ENCODE peak calls at places on chromosomes 1 and 21, in five cellular contexts. One of them, this sample, is unnamed.

GRCh38 chr1:167105150-167105840 is 11.4 kb downstream of the STYXL2 start:
- DNase-seq in lung: no peak
- DNase-seq in CD8-positive, alpha-beta T cell: no peak
- DNase-seq in dorsolateral prefrontal cortex: no peak
- DNase-seq in AG04450: no peak
- DNase-seq in this sample: no peak

GRCh38 chr1:115077286-115077983 is 11.9 kb downstream of the TSPAN2 start:
- DNase-seq in CD8-positive, alpha-beta T cell: no peak
- DNase-seq in dorsolateral prefrontal cortex: no peak
- DNase-seq in AG04450: no peak
- DNase-seq in lung: no peak
- DNase-seq in this sample: no peak

GRCh38 chr1:178060789-178061556 is 32.9 kb upstream of the RASAL2 start:
- DNase-seq in lung: no peak
- DNase-seq in AG04450: no peak
- DNase-seq in dorsolateral prefrontal cortex: no peak
- DNase-seq in CD8-positive, alpha-beta T cell: no peak
- DNase-seq in this sample: no peak

GRCh38 chr1:200558866-200559459 is 61.6 kb downstream of the KIF14 start:
- DNase-seq in AG04450: peak
- DNase-seq in dorsolateral prefrontal cortex: no peak
- DNase-seq in lung: no peak
- DNase-seq in CD8-positive, alpha-beta T cell: no peak
- DNase-seq in this sample: peak

GRCh38 chr1:214588963-214589597 is 13.9 kb upstream of the CENPF start:
- DNase-seq in dorsolateral prefrontal cortex: no peak
- DNase-seq in CD8-positive, alpha-beta T cell: no peak
- DNase-seq in lung: no peak
- DNase-seq in AG04450: no peak
- DNase-seq in this sample: no peak

GRCh38 chr1:201709564-201710295 is 119.2 kb upstream of the IPO9 start:
- DNase-seq in AG04450: no peak
- DNase-seq in CD8-positive, alpha-beta T cell: peak
- DNase-seq in dorsolateral prefrontal cortex: peak
- DNase-seq in lung: peak
- DNase-seq in this sample: no peak

GRCh38 chr1:190172636-190173410 is 304.8 kb downstream of the BRINP3 start:
- DNase-seq in lung: no peak
- DNase-seq in CD8-positive, alpha-beta T cell: no peak
- DNase-seq in dorsolateral prefrontal cortex: no peak
- DNase-seq in AG04450: no peak
- DNase-seq in this sample: no peak

GRCh38 chr1:206002833-206003532 is at the start of gene RAB7B:
- DNase-seq in dorsolateral prefrontal cortex: no peak
- DNase-seq in CD8-positive, alpha-beta T cell: peak
- DNase-seq in AG04450: peak
- DNase-seq in lung: peak
- DNase-seq in this sample: no peak

GRCh38 chr1:161193561-161194235 is 5.2 kb downstream of the ADAMTS4 start:
- DNase-seq in CD8-positive, alpha-beta T cell: no peak
- DNase-seq in dorsolateral prefrontal cortex: peak
- DNase-seq in AG04450: no peak
- DNase-seq in lung: no peak
- DNase-seq in this sample: no peak

GRCh38 chr1:234980657-234981396 is 147.8 kb downstream of the TOMM20 start:
- DNase-seq in lung: peak
- DNase-seq in AG04450: no peak
- DNase-seq in dorsolateral prefrontal cortex: peak
- DNase-seq in CD8-positive, alpha-beta T cell: no peak
- DNase-seq in this sample: peak

GRCh38 chr1:186165303-186165702 is 209.8 kb downstream of the TPR start:
- DNase-seq in dorsolateral prefrontal cortex: no peak
- DNase-seq in lung: no peak
- DNase-seq in AG04450: no peak
- DNase-seq in CD8-positive, alpha-beta T cell: no peak
- DNase-seq in this sample: no peak

GRCh38 chr1:22053018-22053860 is 730 bp downstream of the CDC42 start:
- DNase-seq in AG04450: peak
- DNase-seq in CD8-positive, alpha-beta T cell: peak
- DNase-seq in lung: peak
- DNase-seq in dorsolateral prefrontal cortex: peak
- DNase-seq in this sample: no peak

GRCh38 chr1:5501206-5501980 is 490.8 kb downstream of the NPHP4 start:
- DNase-seq in lung: no peak
- DNase-seq in AG04450: no peak
- DNase-seq in dorsolateral prefrontal cortex: no peak
- DNase-seq in CD8-positive, alpha-beta T cell: no peak
- DNase-seq in this sample: no peak

GRCh38 chr1:12451560-12451900 is 166.5 kb downstream of the DHRS3 start:
- DNase-seq in AG04450: no peak
- DNase-seq in dorsolateral prefrontal cortex: no peak
- DNase-seq in CD8-positive, alpha-beta T cell: no peak
- DNase-seq in lung: no peak
- DNase-seq in this sample: no peak

GRCh38 chr1:181105134-181106021 is 16.9 kb downstream of the IER5 start:
- DNase-seq in dorsolateral prefrontal cortex: peak
- DNase-seq in lung: peak
- DNase-seq in AG04450: peak
- DNase-seq in CD8-positive, alpha-beta T cell: peak
- DNase-seq in this sample: no peak

GRCh38 chr1:25487628-25488027 is 55.8 kb upstream of the LDLRAP1 start:
- DNase-seq in dorsolateral prefrontal cortex: no peak
- DNase-seq in CD8-positive, alpha-beta T cell: peak
- DNase-seq in lung: no peak
- DNase-seq in AG04450: no peak
- DNase-seq in this sample: no peak

GRCh38 chr1:174963547-174964125 is 36.1 kb upstream of the CACYBP start:
- DNase-seq in CD8-positive, alpha-beta T cell: no peak
- DNase-seq in lung: no peak
- DNase-seq in dorsolateral prefrontal cortex: no peak
- DNase-seq in AG04450: no peak
- DNase-seq in this sample: no peak

GRCh38 chr1:7008975-7009740 is 223.9 kb downstream of the CAMTA1 start:
- DNase-seq in dorsolateral prefrontal cortex: no peak
- DNase-seq in AG04450: no peak
- DNase-seq in CD8-positive, alpha-beta T cell: no peak
- DNase-seq in lung: no peak
- DNase-seq in this sample: no peak

GRCh38 chr1:220914283-220915116 is 35.3 kb downstream of the HLX start:
- DNase-seq in CD8-positive, alpha-beta T cell: no peak
- DNase-seq in lung: no peak
- DNase-seq in AG04450: no peak
- DNase-seq in dorsolateral prefrontal cortex: no peak
- DNase-seq in this sample: no peak

GRCh38 chr1:225461533-225462428 is 33.9 kb upstream of the LBR start:
- DNase-seq in dorsolateral prefrontal cortex: no peak
- DNase-seq in lung: no peak
- DNase-seq in AG04450: no peak
- DNase-seq in CD8-positive, alpha-beta T cell: no peak
- DNase-seq in this sample: no peak

GRCh38 chr1:227903614-227904501 is 43.9 kb downstream of the WNT9A start:
- DNase-seq in dorsolateral prefrontal cortex: peak
- DNase-seq in CD8-positive, alpha-beta T cell: no peak
- DNase-seq in AG04450: no peak
- DNase-seq in lung: no peak
- DNase-seq in this sample: no peak

GRCh38 chr1:100921110-100921706 is 25.3 kb downstream of the SLC30A7 start:
- DNase-seq in CD8-positive, alpha-beta T cell: no peak
- DNase-seq in AG04450: peak
- DNase-seq in lung: no peak
- DNase-seq in dorsolateral prefrontal cortex: no peak
- DNase-seq in this sample: peak

GRCh38 chr1:179742717-179743678 is at the start of gene FAM163A:
- DNase-seq in AG04450: no peak
- DNase-seq in lung: no peak
- DNase-seq in dorsolateral prefrontal cortex: no peak
- DNase-seq in CD8-positive, alpha-beta T cell: no peak
- DNase-seq in this sample: no peak

GRCh38 chr21:39651206-39651605 is 38.5 kb downstream of the B3GALT5 start:
- DNase-seq in dorsolateral prefrontal cortex: no peak
- DNase-seq in CD8-positive, alpha-beta T cell: peak
- DNase-seq in AG04450: no peak
- DNase-seq in lung: no peak
- DNase-seq in this sample: no peak

DNA sequence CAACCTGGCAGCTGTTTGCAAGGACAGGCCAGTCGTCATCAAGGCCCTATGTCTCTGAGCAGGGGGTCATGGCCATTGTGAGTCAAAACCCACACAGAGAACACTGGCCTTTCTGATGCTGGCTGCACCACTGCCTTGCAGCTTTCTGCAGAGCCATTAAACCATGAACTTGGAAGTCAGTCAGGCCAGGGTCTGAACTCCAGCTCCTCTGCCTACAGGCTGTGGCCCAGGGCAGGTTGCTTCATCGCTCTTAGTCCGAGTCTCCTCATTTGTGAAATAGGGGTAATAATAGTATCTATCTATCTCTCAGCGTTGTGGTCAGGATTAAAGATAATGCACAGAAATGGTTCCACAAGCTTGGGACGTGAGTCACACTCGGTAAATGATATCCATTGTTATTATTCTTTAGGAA is 35.8 kb upstream of the HIVEP3 start:
- DNase-seq in AG04450: peak
- DNase-seq in CD8-positive, alpha-beta T cell: no peak
- DNase-seq in dorsolateral prefrontal cortex: no peak
- DNase-seq in lung: no peak
- DNase-seq in this sample: peak
- H3K4me3 ChIP-seq in AG04450: no peak
- H3K4me3 ChIP-seq in CD8-positive, alpha-beta T cell: no peak
- H3K4me3 ChIP-seq in dorsolateral prefrontal cortex: no peak
- H3K4me3 ChIP-seq in lung: no peak
- H3K4me3 ChIP-seq in this sample: no peak

GRCh38 chr1:207987164-207987563 is 76.2 kb upstream of the CD34 start:
- DNase-seq in AG04450: no peak
- DNase-seq in CD8-positive, alpha-beta T cell: no peak
- DNase-seq in dorsolateral prefrontal cortex: no peak
- DNase-seq in lung: no peak
- DNase-seq in this sample: no peak
- TF ChIP-seq CTCF in AG04450: no peak
- TF ChIP-seq CTCF in CD8-positive, alpha-beta T cell: no peak
- TF ChIP-seq CTCF in dorsolateral prefrontal cortex: no peak
- TF ChIP-seq CTCF in lung: no peak
- TF ChIP-seq CTCF in this sample: no peak

GRCh38 chr1:27672750-27673112 is 739 bp upstream of the IFI6 start:
- DNase-seq in dorsolateral prefrontal cortex: no peak
- DNase-seq in CD8-positive, alpha-beta T cell: no peak
- DNase-seq in lung: no peak
- DNase-seq in AG04450: no peak
- DNase-seq in this sample: no peak

GRCh38 chr1:27668121-27668807 is 3.7 kb downstream of the IFI6 start:
- DNase-seq in dorsolateral prefrontal cortex: no peak
- DNase-seq in CD8-positive, alpha-beta T cell: no peak
- DNase-seq in lung: no peak
- DNase-seq in AG04450: no peak
- DNase-seq in this sample: no peak

GRCh38 chr1:27671964-27672749 is at the start of gene IFI6:
- DNase-seq in AG04450: peak
- DNase-seq in lung: peak
- DNase-seq in dorsolateral prefrontal cortex: peak
- DNase-seq in CD8-positive, alpha-beta T cell: peak
- DNase-seq in this sample: peak

GRCh38 chr1:27668808-27669723 is 2.9 kb downstream of the IFI6 start:
- DNase-seq in dorsolateral prefrontal cortex: peak
- DNase-seq in AG04450: no peak
- DNase-seq in CD8-positive, alpha-beta T cell: peak
- DNase-seq in lung: peak
- DNase-seq in this sample: no peak

DNA sequence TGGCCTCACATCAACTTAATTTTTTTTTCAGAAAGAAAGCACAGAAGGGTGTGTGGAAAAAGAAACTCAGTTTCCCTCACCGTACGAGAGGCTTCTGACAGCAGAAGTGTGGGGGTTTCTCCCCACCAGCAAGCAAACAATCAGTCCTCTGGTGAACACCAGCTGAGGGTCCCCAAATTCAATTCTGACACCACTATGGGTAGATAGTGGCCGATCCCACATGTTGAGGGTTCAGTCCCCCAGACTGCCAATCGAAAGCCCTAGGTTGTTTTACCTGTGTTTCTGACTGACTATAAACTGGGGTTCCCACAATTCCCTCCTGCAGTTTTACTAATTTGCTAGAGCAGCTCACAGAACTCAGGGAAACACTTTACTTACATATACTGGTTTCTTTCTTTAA is 2.1 kb downstream of the IFI6 start:
- DNase-seq in AG04450: no peak
- DNase-seq in lung: no peak
- DNase-seq in CD8-positive, alpha-beta T cell: no peak
- DNase-seq in dorsolateral prefrontal cortex: no peak
- DNase-seq in this sample: no peak
- H3K4me3 ChIP-seq in AG04450: no peak
- H3K4me3 ChIP-seq in lung: no peak
- H3K4me3 ChIP-seq in CD8-positive, alpha-beta T cell: peak
- H3K4me3 ChIP-seq in dorsolateral prefrontal cortex: peak
- H3K4me3 ChIP-seq in this sample: peak

GRCh38 chr1:160064164-160064563 is 5.8 kb downstream of the KCNJ10 start:
- DNase-seq in dorsolateral prefrontal cortex: no peak
- DNase-seq in lung: no peak
- DNase-seq in AG04450: no peak
- DNase-seq in CD8-positive, alpha-beta T cell: no peak
- DNase-seq in this sample: no peak

GRCh38 chr1:160058087-160058486 is 11.9 kb downstream of the KCNJ10 start:
- DNase-seq in dorsolateral prefrontal cortex: no peak
- DNase-seq in CD8-positive, alpha-beta T cell: no peak
- DNase-seq in AG04450: no peak
- DNase-seq in lung: no peak
- DNase-seq in this sample: no peak

GRCh38 chr1:160062134-160062533 is 7.8 kb downstream of the KCNJ10 start:
- DNase-seq in dorsolateral prefrontal cortex: peak
- DNase-seq in AG04450: no peak
- DNase-seq in lung: no peak
- DNase-seq in CD8-positive, alpha-beta T cell: no peak
- DNase-seq in this sample: no peak

GRCh38 chr1:160064746-160065145 is 5.2 kb downstream of the KCNJ10 start:
- DNase-seq in lung: no peak
- DNase-seq in dorsolateral prefrontal cortex: no peak
- DNase-seq in CD8-positive, alpha-beta T cell: no peak
- DNase-seq in AG04450: no peak
- DNase-seq in this sample: no peak

DNA sequence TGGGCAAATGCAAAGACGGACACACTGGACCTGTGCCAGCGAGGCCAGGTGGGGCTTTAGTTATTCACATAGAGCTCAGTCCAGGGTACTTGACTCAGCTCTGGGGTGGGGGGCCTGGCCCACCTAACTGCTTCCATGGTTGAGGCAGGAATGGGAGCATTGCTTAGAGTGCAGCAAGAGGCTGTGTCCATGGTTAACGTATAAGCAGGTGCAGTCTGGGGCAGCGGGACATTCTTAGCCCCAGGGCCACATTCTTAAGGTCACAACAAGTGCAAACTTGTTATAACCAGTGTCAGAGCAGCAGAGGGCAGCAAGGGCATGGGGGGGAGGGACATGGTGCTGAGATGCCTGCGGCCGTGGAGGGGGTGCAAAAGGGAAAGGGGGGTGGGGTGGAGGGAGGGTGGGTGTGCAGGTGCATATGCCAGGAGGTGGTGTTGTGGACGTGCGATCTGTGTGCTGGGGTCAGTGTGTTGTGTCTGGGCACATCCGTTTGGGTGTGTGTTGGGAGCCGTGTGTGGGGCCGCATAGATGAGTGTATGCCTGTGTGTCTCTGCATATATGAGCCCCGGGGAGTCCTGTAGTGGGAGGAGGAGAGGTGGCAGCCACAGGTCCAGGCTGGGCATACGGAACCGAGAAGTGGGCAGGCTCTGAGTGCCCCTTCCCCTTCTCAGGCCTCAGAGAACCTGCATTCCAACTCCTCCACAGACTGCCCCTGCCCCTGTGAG is 8.4 kb downstream of the KCNJ10 start:
- DNase-seq in AG04450: no peak
- DNase-seq in lung: no peak
- DNase-seq in CD8-positive, alpha-beta T cell: no peak
- DNase-seq in dorsolateral prefrontal cortex: peak
- DNase-seq in this sample: no peak
- TF ChIP-seq CTCF in AG04450: no peak
- TF ChIP-seq CTCF in lung: no peak
- TF ChIP-seq CTCF in CD8-positive, alpha-beta T cell: no peak
- TF ChIP-seq CTCF in dorsolateral prefrontal cortex: peak
- TF ChIP-seq CTCF in this sample: no peak